ENCODE peak calls at places on chromosomes 3 and 15, in four cellular contexts. One of them, this sample, is unnamed.

GRCh38 chr3:138578961-138579574 is 15.0 kb downstream of the CEP70 start:
- DNase-seq in T-helper 2 cell: peak
- DNase-seq in stimulated activated CD8-positive, alpha-beta memory T cell treated with anti-CD3 and anti-CD28 coated beads, Interleukin-12 subunit alpha, Interleukin-12 subunit beta, amount 100 ng/mL, for 4 hours: no peak
- DNase-seq in stimulated activated CD4-positive, alpha-beta T cell treated with anti-CD3 and anti-CD28 coated beads, TNF-alpha, amount 100 ng/mL, for 4 hours: no peak
- DNase-seq in this sample: no peak

GRCh38 chr3:46982581-46982980 is 3.1 kb downstream of the NBEAL2 start:
- DNase-seq in T-helper 2 cell: no peak
- DNase-seq in stimulated activated CD8-positive, alpha-beta memory T cell treated with anti-CD3 and anti-CD28 coated beads, Interleukin-12 subunit alpha, Interleukin-12 subunit beta, amount 100 ng/mL, for 4 hours: no peak
- DNase-seq in stimulated activated CD4-positive, alpha-beta T cell treated with anti-CD3 and anti-CD28 coated beads, TNF-alpha, amount 100 ng/mL, for 4 hours: no peak
- DNase-seq in this sample: no peak

GRCh38 chr3:57274845-57275244 is 17.6 kb downstream of the ASB14 start:
- DNase-seq in T-helper 2 cell: no peak
- DNase-seq in stimulated activated CD8-positive, alpha-beta memory T cell treated with anti-CD3 and anti-CD28 coated beads, Interleukin-12 subunit alpha, Interleukin-12 subunit beta, amount 100 ng/mL, for 4 hours: no peak
- DNase-seq in stimulated activated CD4-positive, alpha-beta T cell treated with anti-CD3 and anti-CD28 coated beads, TNF-alpha, amount 100 ng/mL, for 4 hours: no peak
- DNase-seq in this sample: no peak

GRCh38 chr3:13895155-13896105 is 15.6 kb upstream of the WNT7A start:
- DNase-seq in T-helper 2 cell: peak
- DNase-seq in stimulated activated CD8-positive, alpha-beta memory T cell treated with anti-CD3 and anti-CD28 coated beads, Interleukin-12 subunit alpha, Interleukin-12 subunit beta, amount 100 ng/mL, for 4 hours: peak
- DNase-seq in stimulated activated CD4-positive, alpha-beta T cell treated with anti-CD3 and anti-CD28 coated beads, TNF-alpha, amount 100 ng/mL, for 4 hours: peak
- DNase-seq in this sample: peak

GRCh38 chr3:31878231-31878838 is 102.7 kb downstream of the OSBPL10 start:
- DNase-seq in T-helper 2 cell: no peak
- DNase-seq in stimulated activated CD8-positive, alpha-beta memory T cell treated with anti-CD3 and anti-CD28 coated beads, Interleukin-12 subunit alpha, Interleukin-12 subunit beta, amount 100 ng/mL, for 4 hours: no peak
- DNase-seq in stimulated activated CD4-positive, alpha-beta T cell treated with anti-CD3 and anti-CD28 coated beads, TNF-alpha, amount 100 ng/mL, for 4 hours: no peak
- DNase-seq in this sample: no peak

GRCh38 chr3:127822166-127822835 is at the start of gene MGLL:
- DNase-seq in T-helper 2 cell: no peak
- DNase-seq in stimulated activated CD8-positive, alpha-beta memory T cell treated with anti-CD3 and anti-CD28 coated beads, Interleukin-12 subunit alpha, Interleukin-12 subunit beta, amount 100 ng/mL, for 4 hours: no peak
- DNase-seq in stimulated activated CD4-positive, alpha-beta T cell treated with anti-CD3 and anti-CD28 coated beads, TNF-alpha, amount 100 ng/mL, for 4 hours: no peak
- DNase-seq in this sample: no peak

GRCh38 chr3:38204599-38205471 is 39.5 kb downstream of the OXSR1 start:
- DNase-seq in T-helper 2 cell: peak
- DNase-seq in stimulated activated CD8-positive, alpha-beta memory T cell treated with anti-CD3 and anti-CD28 coated beads, Interleukin-12 subunit alpha, Interleukin-12 subunit beta, amount 100 ng/mL, for 4 hours: no peak
- DNase-seq in stimulated activated CD4-positive, alpha-beta T cell treated with anti-CD3 and anti-CD28 coated beads, TNF-alpha, amount 100 ng/mL, for 4 hours: no peak
- DNase-seq in this sample: no peak

GRCh38 chr3:184145120-184145524 is 10.0 kb downstream of the EIF2B5 start:
- DNase-seq in T-helper 2 cell: peak
- DNase-seq in stimulated activated CD8-positive, alpha-beta memory T cell treated with anti-CD3 and anti-CD28 coated beads, Interleukin-12 subunit alpha, Interleukin-12 subunit beta, amount 100 ng/mL, for 4 hours: no peak
- DNase-seq in stimulated activated CD4-positive, alpha-beta T cell treated with anti-CD3 and anti-CD28 coated beads, TNF-alpha, amount 100 ng/mL, for 4 hours: no peak
- DNase-seq in this sample: no peak

GRCh38 chr3:167740961-167741587 is 5.6 kb downstream of the SERPINI1 start:
- DNase-seq in T-helper 2 cell: peak
- DNase-seq in stimulated activated CD8-positive, alpha-beta memory T cell treated with anti-CD3 and anti-CD28 coated beads, Interleukin-12 subunit alpha, Interleukin-12 subunit beta, amount 100 ng/mL, for 4 hours: no peak
- DNase-seq in stimulated activated CD4-positive, alpha-beta T cell treated with anti-CD3 and anti-CD28 coated beads, TNF-alpha, amount 100 ng/mL, for 4 hours: peak
- DNase-seq in this sample: no peak

GRCh38 chr3:128823638-128824037 is 55.8 kb upstream of the ACAD9 start:
- DNase-seq in T-helper 2 cell: no peak
- DNase-seq in stimulated activated CD8-positive, alpha-beta memory T cell treated with anti-CD3 and anti-CD28 coated beads, Interleukin-12 subunit alpha, Interleukin-12 subunit beta, amount 100 ng/mL, for 4 hours: no peak
- DNase-seq in stimulated activated CD4-positive, alpha-beta T cell treated with anti-CD3 and anti-CD28 coated beads, TNF-alpha, amount 100 ng/mL, for 4 hours: no peak
- DNase-seq in this sample: no peak

GRCh38 chr3:111864821-111865656 is 6.0 kb downstream of the PHLDB2 start:
- DNase-seq in T-helper 2 cell: no peak
- DNase-seq in stimulated activated CD8-positive, alpha-beta memory T cell treated with anti-CD3 and anti-CD28 coated beads, Interleukin-12 subunit alpha, Interleukin-12 subunit beta, amount 100 ng/mL, for 4 hours: no peak
- DNase-seq in stimulated activated CD4-positive, alpha-beta T cell treated with anti-CD3 and anti-CD28 coated beads, TNF-alpha, amount 100 ng/mL, for 4 hours: no peak
- DNase-seq in this sample: no peak

GRCh38 chr15:76155742-76156141 is 96.0 kb downstream of the TMEM266 start:
- DNase-seq in T-helper 2 cell: no peak
- DNase-seq in stimulated activated CD8-positive, alpha-beta memory T cell treated with anti-CD3 and anti-CD28 coated beads, Interleukin-12 subunit alpha, Interleukin-12 subunit beta, amount 100 ng/mL, for 4 hours: no peak
- DNase-seq in stimulated activated CD4-positive, alpha-beta T cell treated with anti-CD3 and anti-CD28 coated beads, TNF-alpha, amount 100 ng/mL, for 4 hours: no peak
- DNase-seq in this sample: no peak

GRCh38 chr3:197354195-197355059 is 56.0 kb upstream of the DLG1 start:
- DNase-seq in T-helper 2 cell: no peak
- DNase-seq in stimulated activated CD8-positive, alpha-beta memory T cell treated with anti-CD3 and anti-CD28 coated beads, Interleukin-12 subunit alpha, Interleukin-12 subunit beta, amount 100 ng/mL, for 4 hours: no peak
- DNase-seq in stimulated activated CD4-positive, alpha-beta T cell treated with anti-CD3 and anti-CD28 coated beads, TNF-alpha, amount 100 ng/mL, for 4 hours: no peak
- DNase-seq in this sample: no peak